ENCODE peak calls at places on chromosomes 4 and X, in five cellular contexts. Y, X, V, K and E are unnamed samples.

GRCh38 chr4:17490575-17491059 is 21.3 kb downstream of the QDPR start:
- DNase-seq in Y (no peak), X (no peak), K (peak), V (no peak), E (no peak)

GRCh38 chrX:41491267-41492004 is 44.3 kb downstream of the NYX start:
- DNase-seq in Y (peak), K (no peak), V (no peak), X (no peak), E (peak)

GRCh38 chr4:74109894-74110605 is 11.1 kb upstream of the CXCL2 start:
- DNase-seq in X (no peak), V (no peak), K (no peak), Y (peak), E (no peak)

GRCh38 chrX:143580266-143580665 is 55.6 kb downstream of the SLITRK4 start:
- DNase-seq in Y (no peak), K (no peak), X (no peak), V (no peak), E (no peak)

GRCh38 chr4:112284166-112284565 is 1.5 kb downstream of the TIFA start:
- DNase-seq in Y (no peak), V (peak), X (no peak), K (no peak), E (no peak)

GRCh38 chr4:89254847-89255246 is 52.8 kb downstream of the GPRIN3 start:
- DNase-seq in X (no peak), K (peak), Y (peak), V (peak), E (peak)

GRCh38 chrX:85244411-85245210 is 820 bp downstream of the ZNF711 start:
- DNase-seq in K (no peak), V (peak), Y (peak), X (no peak), E (peak)

GRCh38 chrX:87525771-87526229 is 8.2 kb downstream of the KLHL4 start:
- DNase-seq in X (no peak), V (peak), Y (peak), K (no peak), E (no peak)

GRCh38 chr4:34850983-34851382 is 1393.3 kb downstream of the ARAP2 start:
- DNase-seq in K (no peak), V (no peak), X (no peak), Y (no peak), E (no peak)

GRCh38 chr4:102317459-102317858 is 27.8 kb downstream of the SLC39A8 start:
- DNase-seq in Y (no peak), X (no peak), V (no peak), K (no peak), E (no peak)

GRCh38 chrX:66731398-66731797 is 92.5 kb upstream of the EDA2R start:
- DNase-seq in X (peak), K (peak), Y (peak), V (peak), E (peak)

GRCh38 chrX:15497865-15498264 is 2.7 kb upstream of the BMX start:
- DNase-seq in X (no peak), V (peak), K (peak), Y (peak), E (peak)

GRCh38 chrX:83829874-83830273 is 31.1 kb upstream of the CYLC1 start:
- DNase-seq in V (no peak), Y (no peak), X (no peak), K (no peak), E (no peak)

GRCh38 chr4:39304651-39305050 is 61.5 kb downstream of the RFC1 start:
- DNase-seq in X (no peak), K (no peak), Y (no peak), V (peak), E (no peak)

GRCh38 chrX:104987063-104987462 is 233.4 kb downstream of the TEX13A start:
- DNase-seq in K (no peak), Y (no peak), V (no peak), X (no peak), E (no peak)

GRCh38 chr4:132614682-132615081 is 534.4 kb upstream of the PCDH10 start:
- DNase-seq in K (no peak), X (no peak), Y (no peak), V (peak), E (peak)

GRCh38 chr4:101651778-101652177 is 138.8 kb upstream of the BANK1 start:
- DNase-seq in Y (no peak), V (no peak), X (no peak), K (no peak), E (no peak)

GRCh38 chr4:127162741-127163140 is 470.0 kb upstream of the INTU start:
- DNase-seq in X (no peak), Y (no peak), V (no peak), K (no peak), E (no peak)

GRCh38 chr4:173489514-173489913 is 40.5 kb downstream of the HAND2 start:
- DNase-seq in X (no peak), K (no peak), V (no peak), Y (no peak), E (no peak)

GRCh38 chr4:118276551-118276950 is 76.3 kb downstream of the PRSS12 start:
- DNase-seq in K (peak), V (no peak), X (no peak), Y (no peak), E (no peak)

GRCh38 chr4:10111067-10111801 is 5.4 kb downstream of the WDR1 start:
- DNase-seq in V (no peak), Y (no peak), K (no peak), X (no peak), E (peak)

GRCh38 chr4:4867745-4868505 is 8.5 kb downstream of the MSX1 start:
- DNase-seq in K (no peak), Y (no peak), X (no peak), V (no peak), E (no peak)

GRCh38 chr4:80393246-80393969 is 57.9 kb downstream of the CFAP299 start:
- DNase-seq in X (no peak), Y (no peak), K (no peak), V (no peak), E (no peak)

GRCh38 chr4:102519925-102520324 is 18.8 kb downstream of the NFKB1 start:
- DNase-seq in V (no peak), Y (no peak), K (no peak), X (no peak), E (no peak)

GRCh38 chr4:3791910-3792542 is 25.8 kb downstream of the ADRA2C start:
- DNase-seq in X (no peak), V (peak), Y (no peak), K (peak), E (peak)

GRCh38 chr4:20577702-20578101 is 122.6 kb upstream of the PACRGL start:
- DNase-seq in X (no peak), V (no peak), Y (no peak), K (no peak), E (no peak)

GRCh38 chr4:27005512-27006246 is 145.0 kb downstream of the STIM2 start:
- DNase-seq in X (no peak), V (no peak), Y (no peak), K (no peak), E (no peak)

GRCh38 chrX:151902813-151903591 is 9.7 kb upstream of the MAGEA4 start:
- DNase-seq in K (peak), Y (peak), V (no peak), X (no peak), E (no peak)

GRCh38 chr4:90357117-90357710 is 230.0 kb downstream of the CCSER1 start:
- DNase-seq in V (peak), K (peak), Y (peak), X (no peak), E (peak)

GRCh38 chrX:48781705-48782104 is 4.7 kb upstream of the GATA1 start:
- DNase-seq in V (no peak), K (no peak), Y (no peak), X (no peak), E (no peak)

GRCh38 chrX:14528629-14529287 is 578 bp upstream of the GLRA2 start:
- DNase-seq in X (peak), K (peak), Y (peak), V (peak), E (peak)

GRCh38 chrX:115592997-115593734 is 32.2 kb downstream of the PLS3 start:
- DNase-seq in Y (no peak), X (no peak), K (no peak), V (no peak), E (peak)

GRCh38 chrX:109600114-109600710 is 24.8 kb downstream of the KCNE5 start:
- DNase-seq in Y (no peak), K (no peak), X (no peak), V (no peak), E (peak)

GRCh38 chr4:160831165-160831922 is 1332.5 kb downstream of the FSTL5 start:
- DNase-seq in K (no peak), V (no peak), X (no peak), Y (no peak), E (no peak)
- H3K4me3 ChIP-seq in K (no peak), V (no peak), X (no peak), Y (no peak), E (no peak)

GRCh38 chr4:115272185-115272584 is 158.8 kb upstream of the NDST4 start:
- DNase-seq in K (no peak), Y (no peak), X (no peak), V (no peak), E (no peak)
- H3K27ac ChIP-seq in K (no peak), Y (no peak), X (no peak), V (no peak), E (no peak)

GRCh38 chr4:147741190-147741788 is 9.4 kb downstream of the ARHGAP10 start:
- DNase-seq in K (no peak), Y (no peak), V (no peak), X (no peak), E (no peak)
- TF ChIP-seq JUNB in K (no peak), Y (no peak), V (no peak), X (no peak), E (no peak)

GRCh38 chrX:10619311-10620015 is 922 bp downstream of the MID1 start:
- DNase-seq in X (no peak), Y (no peak), K (no peak), V (no peak), E (no peak)

GRCh38 chrX:10617964-10618342 is 2.4 kb downstream of the MID1 start:
- DNase-seq in X (no peak), Y (peak), V (no peak), K (no peak), E (no peak)

GRCh38 chrX:10620121-10620699 is at the start of gene MID1:
- DNase-seq in K (no peak), Y (peak), X (no peak), V (peak), E (peak)

GRCh38 chrX:10617186-10617963 is 3.0 kb downstream of the MID1 start:
- DNase-seq in K (no peak), V (no peak), Y (no peak), X (no peak), E (peak)

GRCh38 chrX:10618911-10619310 is 1.5 kb downstream of the MID1 start:
- DNase-seq in Y (no peak), V (no peak), X (no peak), K (no peak), E (peak)
- H3K4me3 ChIP-seq in Y (peak), V (no peak), X (no peak), K (no peak), E (peak)

GRCh38 chr4:84803121-84803520 is 163.4 kb downstream of the WDFY3 start:
- DNase-seq in X (no peak), V (no peak), Y (no peak), K (no peak), E (no peak)

GRCh38 chr4:84803720-84804119 is 162.8 kb downstream of the WDFY3 start:
- DNase-seq in K (no peak), X (no peak), Y (no peak), V (no peak), E (no peak)

GRCh38 chr4:84796388-84796787 is 170.1 kb downstream of the WDFY3 start:
- DNase-seq in X (no peak), Y (no peak), K (no peak), V (peak), E (no peak)

GRCh38 chr4:84799318-84799717 is 167.2 kb downstream of the WDFY3 start:
- DNase-seq in K (no peak), X (no peak), Y (no peak), V (no peak), E (no peak)

GRCh38 chr4:84800256-84800655 is 166.2 kb downstream of the WDFY3 start:
- DNase-seq in Y (no peak), K (no peak), X (no peak), V (no peak), E (no peak)
- H3K27ac ChIP-seq in Y (no peak), K (no peak), X (no peak), V (no peak), E (no peak)

GRCh38 chr4:128386761-128387599 is 99.4 kb upstream of the PGRMC2 start:
- DNase-seq in Y (peak), X (no peak), K (no peak), V (peak), E (no peak)
- TF ChIP-seq JUNB in Y (peak), X (no peak), K (no peak), V (peak), E (no peak)

DNA sequence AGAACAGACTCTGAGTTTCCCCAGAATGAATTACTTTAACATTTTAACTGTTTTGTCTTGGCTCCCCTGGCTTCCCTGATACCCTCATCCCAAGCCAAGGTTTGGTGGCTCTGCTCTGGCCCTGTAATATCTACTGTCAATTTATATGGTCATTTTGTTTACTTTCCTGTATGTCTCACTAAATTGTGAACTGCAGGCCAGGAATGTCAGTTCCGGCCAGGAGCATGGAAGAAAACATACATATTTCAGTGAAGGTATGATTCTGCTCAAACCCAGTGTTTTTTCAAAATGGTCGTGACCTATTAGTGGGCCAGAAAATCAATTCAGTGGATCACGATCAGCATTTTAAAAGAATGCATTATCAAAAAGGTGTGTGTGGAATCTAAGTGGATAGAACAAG is 1.2 kb downstream of the RPGR start:
- DNase-seq in K (no peak), Y (no peak), X (no peak), V (no peak), E (no peak)
- H3K4me3 ChIP-seq in K (peak), Y (peak), X (peak), V (peak), E (peak)

DNA sequence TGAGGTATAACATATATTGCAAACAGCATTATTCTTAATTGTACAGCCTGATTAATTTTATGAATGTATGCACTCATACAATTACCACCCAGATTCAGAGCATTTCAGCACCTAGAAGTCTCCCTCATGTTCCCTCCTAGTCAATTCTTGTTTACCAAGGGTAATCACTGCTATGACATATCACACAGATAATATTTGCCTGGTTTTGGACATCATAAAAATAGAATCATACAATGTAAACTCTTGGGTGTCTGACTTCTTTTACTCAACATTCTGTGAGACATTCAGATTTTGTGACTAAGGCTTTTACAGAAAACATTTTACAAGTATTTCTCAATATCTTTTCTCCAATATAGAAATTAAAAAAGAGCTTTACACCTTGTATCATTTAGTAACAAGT is 66.9 kb downstream of the PTPN13 start:
- DNase-seq in X (no peak), Y (no peak), K (no peak), V (no peak), E (no peak)
- H3K27ac ChIP-seq in X (no peak), Y (no peak), K (no peak), V (no peak), E (no peak)

GRCh38 chr4:143354990-143355389 is 18.3 kb downstream of the GAB1 start:
- DNase-seq in V (no peak), X (no peak), K (no peak), Y (no peak), E (no peak)

GRCh38 chr4:143358419-143358818 is 21.7 kb downstream of the GAB1 start:
- DNase-seq in Y (no peak), K (no peak), X (no peak), V (no peak), E (no peak)

GRCh38 chr4:143357161-143357845 is 20.6 kb downstream of the GAB1 start:
- DNase-seq in Y (no peak), X (no peak), K (no peak), V (no peak), E (no peak)

GRCh38 chr4:143355540-143356217 is 19.0 kb downstream of the GAB1 start:
- DNase-seq in K (no peak), Y (no peak), V (no peak), X (no peak), E (peak)

DNA sequence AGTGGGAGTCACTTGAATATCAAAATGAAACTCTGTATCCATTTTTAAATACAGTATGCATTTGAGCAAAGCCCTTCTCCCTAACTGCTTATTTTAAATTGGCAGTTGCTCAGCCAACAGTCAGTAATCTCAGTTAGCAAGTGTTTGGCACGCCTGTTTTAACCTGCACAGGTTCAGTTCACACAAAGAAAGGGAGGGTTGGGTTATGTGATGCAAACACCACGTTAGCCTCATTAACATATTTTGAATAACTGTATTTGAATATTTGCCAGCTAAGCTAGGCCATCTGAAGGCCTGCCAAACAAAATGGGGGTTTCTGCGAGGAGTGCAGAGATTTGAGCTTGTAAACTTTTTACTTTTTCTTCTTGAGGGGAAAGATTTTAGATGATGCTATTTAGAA is 19.8 kb downstream of the GAB1 start:
- DNase-seq in K (no peak), V (no peak), X (no peak), Y (no peak), E (peak)
- TF ChIP-seq JUNB in K (no peak), V (no peak), X (no peak), Y (no peak), E (no peak)